ENCODE peak calls at places on chromosomes 13 and 19, in four cellular contexts. U is K562, O is HepG2, T is GM12878. M is an unnamed sample.

GRCh38 chr13:102233566-102234208 is 168.2 kb downstream of the FGF14 start:
- DNase-seq in U (no peak), O (no peak), T (no peak), M (no peak)

GRCh38 chr13:26719356-26719945 is 41.1 kb downstream of the GPR12 start:
- DNase-seq in U (no peak), O (no peak), T (no peak), M (no peak)

GRCh38 chr13:21973437-21974125 is 302.7 kb downstream of the FGF9 start:
- DNase-seq in U (no peak), O (no peak), T (no peak), M (no peak)

GRCh38 chr19:13962738-13963602 is 10.7 kb downstream of the DCAF15 start:
- DNase-seq in U (no peak), O (no peak), T (no peak), M (peak; percentile 61)

GRCh38 chr19:2461751-2462634 is 5.2 kb upstream of the LMNB2 start:
- DNase-seq in U (peak; percentile 48), O (no peak), T (no peak), M (peak; percentile 78)

GRCh38 chr19:46133101-46133627 is 8.7 kb upstream of the IGFL3 start:
- DNase-seq in U (no peak), O (peak; percentile 78), T (peak; percentile 24), M (peak; percentile 58)

GRCh38 chr19:42124386-42124901 is 7.8 kb downstream of the POU2F2 start:
- DNase-seq in U (no peak), O (no peak), T (no peak), M (no peak)

GRCh38 chr19:46951236-46951986 is 68.2 kb upstream of the NPAS1 start:
- DNase-seq in U (no peak), O (peak; percentile 75), T (no peak), M (no peak)

GRCh38 chr13:36217456-36217855 is 3.1 kb upstream of the SOHLH2 start:
- DNase-seq in U (no peak), O (no peak), T (no peak), M (no peak)

GRCh38 chr13:30340367-30341184 is 33.2 kb upstream of the KATNAL1 start:
- DNase-seq in U (peak; percentile 66), O (no peak), T (no peak), M (no peak)

GRCh38 chr19:31783592-31783991 is 434.4 kb upstream of the TSHZ3 start:
- DNase-seq in U (no peak), O (no peak), T (no peak), M (no peak)

GRCh38 chr13:108981407-108981806 is 352.0 kb downstream of the MYO16 start:
- DNase-seq in U (no peak), O (no peak), T (no peak), M (no peak)

GRCh38 chr19:32219881-32220552 is 125.4 kb upstream of the ZNF507 start:
- DNase-seq in U (no peak), O (no peak), T (no peak), M (no peak)

GRCh38 chr13:21637296-21637695 is 33.3 kb upstream of the MICU2 start:
- DNase-seq in U (peak; percentile 62), O (peak; percentile 50), T (no peak), M (no peak)

GRCh38 chr13:50796463-50796862 is 47.0 kb downstream of the DLEU7 start:
- DNase-seq in U (no peak), O (no peak), T (no peak), M (no peak)

GRCh38 chr13:52786747-52787146 is 47.1 kb upstream of the CNMD start:
- DNase-seq in U (no peak), O (no peak), T (no peak), M (no peak)

GRCh38 chr19:447816-448546 is 12.9 kb downstream of the SHC2 start:
- DNase-seq in U (no peak), O (no peak), T (no peak), M (no peak)

GRCh38 chr13:78599911-78600310 is 3.4 kb downstream of the POU4F1 start:
- DNase-seq in U (no peak), O (no peak), T (no peak), M (no peak)

GRCh38 chr19:43749898-43750297 is 4.9 kb downstream of the SMG9 start:
- DNase-seq in U (no peak), O (no peak), T (no peak), M (no peak)

GRCh38 chr19:46616631-46617322 is 8.1 kb downstream of the PTGIR start:
- DNase-seq in U (peak; percentile 79), O (peak; percentile 50), T (no peak), M (peak; percentile 82)

GRCh38 chr13:26377038-26377437 is 123.1 kb downstream of the CDK8 start:
- DNase-seq in U (peak; percentile 11), O (peak; percentile 28), T (no peak), M (peak; percentile 60)

GRCh38 chr19:39402417-39403297 is 4.0 kb upstream of the ZFP36 start:
- DNase-seq in U (peak; percentile 82), O (no peak), T (peak; percentile 78), M (peak; percentile 91)

GRCh38 chr19:40616178-40616577 is 15.0 kb downstream of the LTBP4 start:
- DNase-seq in U (no peak), O (no peak), T (no peak), M (no peak)

GRCh38 chr13:29591310-29591709 is 4.2 kb downstream of the SLC7A1 start:
- DNase-seq in U (no peak), O (no peak), T (no peak), M (no peak)

GRCh38 chr19:35566738-35567137 is 3.3 kb upstream of the ATP4A start:
- DNase-seq in U (no peak), O (no peak), T (no peak), M (no peak)

GRCh38 chr13:80463673-80464352 is 122.9 kb upstream of the SPRY2 start:
- DNase-seq in U (no peak), O (no peak), T (no peak), M (no peak)

GRCh38 chr13:49561064-49561410 is 24.3 kb downstream of the RCBTB1 start:
- DNase-seq in U (no peak), O (peak; percentile 23), T (no peak), M (no peak)

GRCh38 chr13:63024458-63024857 is 1608.8 kb upstream of the PCDH20 start:
- DNase-seq in U (no peak), O (no peak), T (no peak), M (no peak)

GRCh38 chr19:35871611-35872010 is 3.2 kb downstream of the APLP1 start:
- DNase-seq in U (no peak), O (no peak), T (no peak), M (no peak)

GRCh38 chr13:109146912-109147624 is 517.7 kb downstream of the MYO16 start:
- DNase-seq in U (no peak), O (no peak), T (no peak), M (no peak)

GRCh38 chr19:14758816-14759215 is 19.5 kb downstream of the ADGRE2 start:
- DNase-seq in U (no peak), O (no peak), T (no peak), M (peak; percentile 54)

GRCh38 chr13:35838356-35838755 is 292.8 kb downstream of the DCLK1 start:
- DNase-seq in U (no peak), O (no peak), T (no peak), M (no peak)

GRCh38 chr13:106472621-106473020 is 62.8 kb downstream of the EFNB2 start:
- DNase-seq in U (no peak), O (no peak), T (no peak), M (no peak)

GRCh38 chr13:23866420-23867026 is 22.7 kb downstream of the MIPEP start:
- DNase-seq in U (peak; percentile 73), O (no peak), T (no peak), M (no peak)
- TF ChIP-seq NR2C2 in U (no peak), O (no peak), T (no peak), M (no peak)

DNA sequence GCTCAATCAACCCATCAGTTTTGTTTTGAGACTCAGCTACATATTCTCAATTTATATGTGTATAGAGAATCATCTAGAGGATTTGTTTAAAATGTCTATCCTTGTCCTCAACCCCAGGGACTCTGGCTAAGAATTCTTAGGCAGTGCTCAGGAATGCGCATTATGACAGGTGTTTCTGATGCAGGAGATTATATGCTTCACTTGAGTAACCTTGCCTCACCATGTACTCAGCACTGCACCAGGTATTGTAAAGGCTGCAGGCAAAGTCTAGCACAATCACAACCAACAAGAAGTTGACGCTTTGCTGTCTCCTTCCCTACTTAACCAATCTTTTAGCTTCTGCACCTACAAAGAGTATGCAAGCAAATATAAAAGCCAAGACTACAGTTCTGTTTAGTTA is 79.6 kb downstream of the LACC1 start:
- DNase-seq in U (no peak), O (no peak), T (no peak), M (no peak)
- TF ChIP-seq CREB1 in U (no peak), O (no peak), T (no peak), M (no peak)

DNA sequence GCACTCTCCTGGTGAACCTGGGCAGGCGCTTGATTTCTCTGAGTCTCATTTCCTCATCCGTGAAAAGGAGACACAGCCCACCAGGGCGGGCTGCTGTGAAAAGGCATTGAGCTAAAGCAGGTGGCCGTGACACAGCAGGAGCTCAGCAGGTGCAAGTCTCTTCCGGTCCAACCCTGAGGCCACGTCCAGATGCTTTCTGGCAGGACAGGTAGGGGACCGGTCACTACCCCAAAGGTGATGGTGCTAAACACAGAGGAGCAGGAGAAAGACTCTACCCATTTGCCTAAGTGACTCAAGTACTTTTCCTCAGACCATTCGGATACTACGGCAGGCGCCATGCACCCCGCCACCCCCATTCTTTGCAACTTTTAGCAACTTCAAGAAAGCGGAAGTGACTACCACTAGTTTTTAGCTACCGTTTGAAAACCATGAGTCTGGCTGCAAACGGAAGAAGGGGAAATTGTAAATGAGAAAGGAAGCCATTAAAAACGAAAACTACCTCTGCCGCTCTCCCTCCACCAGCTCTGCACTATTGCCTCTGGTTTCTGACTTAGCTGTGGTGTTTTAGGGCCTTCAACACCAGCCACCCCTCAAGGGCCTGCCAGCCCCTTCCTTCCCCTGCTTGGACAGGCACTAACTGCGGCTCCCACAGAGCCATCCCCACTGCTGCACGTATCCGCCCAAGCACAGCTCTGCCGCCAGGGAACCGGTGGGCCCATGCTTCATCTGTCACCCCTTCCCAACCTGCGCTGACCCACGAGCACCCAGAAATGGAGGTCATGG is 4.8 kb downstream of the PPP6R1 start:
- DNase-seq in U (no peak), O (no peak), T (peak; percentile 77), M (no peak)
- TF ChIP-seq NR2C2 in U (no peak), O (no peak), T (no peak), M (no peak)

DNA sequence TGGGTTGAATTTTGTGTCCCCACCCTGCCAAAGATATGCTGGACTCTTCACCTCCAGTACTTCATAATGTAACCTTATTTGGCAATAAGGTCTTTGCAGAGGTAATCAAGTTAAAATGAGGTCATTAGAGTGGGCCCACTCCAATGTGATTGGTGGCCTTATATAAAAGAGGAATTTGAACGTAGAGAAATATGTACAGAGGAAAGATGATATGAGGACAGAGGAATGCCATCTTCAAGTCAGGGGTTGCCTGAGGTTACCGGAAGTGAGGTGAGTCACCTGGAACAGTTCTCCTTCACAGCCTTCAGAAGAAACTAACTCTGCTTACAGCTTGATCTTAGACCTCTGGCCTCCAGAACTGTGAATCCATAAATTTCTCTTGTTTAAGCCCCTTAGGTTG is 69.9 kb downstream of the GPC5 start:
- DNase-seq in U (no peak), O (no peak), T (no peak), M (no peak)
- TF ChIP-seq CREB1 in U (no peak), O (no peak), T (no peak), M (no peak)

DNA sequence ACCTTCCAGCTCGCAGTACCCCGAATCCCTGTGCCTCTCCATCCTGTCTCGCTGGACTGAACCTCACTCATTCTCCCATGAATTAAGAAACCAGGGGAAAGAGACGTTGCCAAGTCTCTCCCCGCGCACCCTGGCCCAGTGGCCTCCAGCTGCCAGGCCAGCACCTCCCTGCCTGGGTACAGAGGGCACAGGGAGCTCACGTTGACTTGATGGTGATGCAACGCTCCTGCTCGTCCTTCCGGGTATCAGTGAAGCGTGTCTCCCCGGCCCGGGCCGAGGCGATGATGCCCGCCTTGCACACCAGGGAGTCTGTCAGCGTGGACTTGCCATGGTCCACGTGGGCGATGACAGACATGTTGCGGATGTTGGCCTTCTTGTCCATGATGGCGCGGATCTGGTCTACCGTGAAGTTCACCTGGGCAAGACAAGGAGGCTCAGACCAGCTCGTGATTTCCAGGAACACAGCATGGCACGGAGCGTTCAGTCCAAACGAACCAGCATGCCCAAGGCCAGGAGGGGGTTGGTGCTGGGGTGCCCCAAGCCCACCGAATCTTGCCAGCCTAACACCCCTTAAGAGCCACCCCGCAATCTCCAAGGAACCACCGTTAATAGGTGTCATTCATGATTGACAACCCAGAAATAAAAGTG is 1.2 kb downstream of the EEF2 start:
- DNase-seq in U (peak; percentile 27), O (no peak), T (no peak), M (no peak)
- TF ChIP-seq NR2C2 in U (peak; percentile 55), O (peak; percentile 32), T (no peak), M (no peak)